ENCODE peak calls at places on chromosomes 13 and 19, in four cellular contexts. N is nucleus accumbens; R is activated CD8-positive, alpha-beta memory T cell treated with anti-CD3 and anti-CD28 coated beads for 48 hours; S is Peyer's patch. U is an unnamed sample.

GRCh38 chr13:39374741-39375189 is 228.2 kb downstream of the LHFPL6 start:
- DNase-seq in N (no peak), R (no peak), S (no peak), U (no peak)

GRCh38 chr19:31269425-31270127 is 79.7 kb downstream of the TSHZ3 start:
- DNase-seq in N (no peak), R (no peak), S (no peak), U (no peak)

GRCh38 chr19:35856001-35856400 is 710 bp upstream of the KIRREL2 start:
- DNase-seq in N (no peak), R (no peak), S (no peak), U (no peak)

GRCh38 chr19:49447485-49448431 is 3.9 kb downstream of the PIH1D1 start:
- DNase-seq in N (no peak), R (no peak), S (no peak), U (no peak)

GRCh38 chr13:24725379-24725778 is 38.6 kb upstream of the RNF17 start:
- DNase-seq in N (no peak), R (no peak), S (no peak), U (no peak)

GRCh38 chr19:2494447-2495129 is 18.7 kb downstream of the GADD45B start:
- DNase-seq in N (peak; percentile 10), R (no peak), S (peak; percentile 83), U (peak; percentile 63)

GRCh38 chr13:26679945-26680516 is 80.6 kb downstream of the GPR12 start:
- DNase-seq in N (no peak), R (no peak), S (no peak), U (no peak)

GRCh38 chr13:109687559-109688448 is 98.6 kb downstream of the IRS2 start:
- DNase-seq in N (no peak), R (no peak), S (peak; percentile 61), U (no peak)

U was measured in posterior cingulate gyrus.